ENCODE peak calls at places on chromosomes 12 and 14, in five cellular contexts. Q is AG09309; K is lung; Z is CD8-positive, alpha-beta T cell; A is MCF 10A. N is an unnamed sample.

GRCh38 chr12:93184664-93185368 is 192.9 kb upstream of the NUDT4 start:
- DNase-seq in Q (no peak), K (no peak), Z (no peak), A (no peak), N (no peak)

GRCh38 chr12:98741615-98742265 is 96.7 kb downstream of the APAF1 start:
- DNase-seq in Q (no peak), K (no peak), Z (no peak), A (no peak), N (no peak)

GRCh38 chr14:71582705-71583104 is 349.5 kb upstream of the RGS6 start:
- DNase-seq in Q (no peak), K (no peak), Z (no peak), A (no peak), N (no peak)

GRCh38 chr12:122793685-122794106 is 19.3 kb downstream of the CCDC62 start:
- DNase-seq in Q (peak), K (no peak), Z (no peak), A (peak), N (no peak)

GRCh38 chr12:78878447-78878846 is 13.9 kb downstream of the SYT1 start:
- DNase-seq in Q (no peak), K (no peak), Z (no peak), A (no peak), N (no peak)

GRCh38 chr12:121719926-121720414 is 7.4 kb downstream of the TMEM120B start:
- DNase-seq in Q (peak), K (no peak), Z (no peak), A (peak), N (no peak)

GRCh38 chr14:86739761-86740160 is 1209.8 kb downstream of the FLRT2 start:
- DNase-seq in Q (no peak), K (no peak), Z (no peak), A (peak), N (no peak)

GRCh38 chr14:93712838-93713724 is 75.2 kb downstream of the PRIMA1 start:
- DNase-seq in Q (no peak), K (no peak), Z (no peak), A (peak), N (peak)

GRCh38 chr12:51973560-51973959 is 22.1 kb downstream of the ACVR1B start:
- DNase-seq in Q (peak), K (no peak), Z (no peak), A (peak), N (no peak)

GRCh38 chr12:71397433-71397954 is 42.1 kb upstream of the LGR5 start:
- DNase-seq in Q (peak), K (no peak), Z (no peak), A (no peak), N (no peak)

GRCh38 chr14:60768602-60769001 is 34.0 kb downstream of the MNAT1 start:
- DNase-seq in Q (no peak), K (no peak), Z (no peak), A (no peak), N (no peak)

GRCh38 chr14:25570483-25570882 is 520.5 kb upstream of the STXBP6 start:
- DNase-seq in Q (no peak), K (no peak), Z (no peak), A (no peak), N (no peak)

GRCh38 chr12:25653487-25654175 is 100.5 kb upstream of the LMNTD1 start:
- DNase-seq in Q (no peak), K (no peak), Z (no peak), A (no peak), N (no peak)

GRCh38 chr14:101947904-101948665 is 16.3 kb upstream of the DYNC1H1 start:
- DNase-seq in Q (peak), K (peak), Z (peak), A (peak), N (peak)

GRCh38 chr12:104866286-104866685 is 91.8 kb downstream of the SLC41A2 start:
- DNase-seq in Q (peak), K (no peak), Z (no peak), A (peak), N (no peak)

GRCh38 chr14:55705651-55706340 is 125.8 kb downstream of the KTN1 start:
- DNase-seq in Q (no peak), K (peak), Z (no peak), A (peak), N (no peak)

GRCh38 chr14:92937229-92937937 is 14.4 kb downstream of the CHGA start:
- DNase-seq in Q (no peak), K (no peak), Z (no peak), A (peak), N (no peak)

GRCh38 chr14:24806061-24806678 is 172.2 kb upstream of the GZMB start:
- DNase-seq in Q (peak), K (peak), Z (no peak), A (no peak), N (peak)

GRCh38 chr12:30732954-30733637 is 21.7 kb downstream of the CAPRIN2 start:
- DNase-seq in Q (no peak), K (no peak), Z (no peak), A (no peak), N (no peak)

GRCh38 chr14:48693793-48694192 is 892.4 kb downstream of the RPS29 start:
- DNase-seq in Q (no peak), K (no peak), Z (no peak), A (no peak), N (no peak)

GRCh38 chr14:75566321-75566720 is 12.1 kb upstream of the FLVCR2 start:
- DNase-seq in Q (no peak), K (no peak), Z (peak), A (no peak), N (no peak)

GRCh38 chr12:108457006-108457733 is 57.9 kb upstream of the FICD start:
- DNase-seq in Q (peak), K (no peak), Z (no peak), A (peak), N (no peak)

GRCh38 chr12:43964966-43965365 is 129.1 kb downstream of the TMEM117 start:
- DNase-seq in Q (no peak), K (no peak), Z (no peak), A (no peak), N (no peak)

GRCh38 chr12:5166976-5167375 is 123.3 kb downstream of the KCNA5 start:
- DNase-seq in Q (peak), K (no peak), Z (no peak), A (no peak), N (no peak)

GRCh38 chr12:104569348-104570173 is 112.8 kb downstream of the CHST11 start:
- DNase-seq in Q (no peak), K (no peak), Z (peak), A (no peak), N (peak)

GRCh38 chr14:94451826-94452225 is 774 bp downstream of the SERPINA11 start:
- DNase-seq in Q (no peak), K (no peak), Z (no peak), A (no peak), N (no peak)

GRCh38 chr14:92702441-92702918 is 45.9 kb downstream of the LGMN start:
- DNase-seq in Q (no peak), K (no peak), Z (no peak), A (no peak), N (no peak)

GRCh38 chr14:22524105-22524783 is 64.8 kb downstream of the DAD1 start:
- DNase-seq in Q (no peak), K (no peak), Z (no peak), A (no peak), N (no peak)

GRCh38 chr14:103696466-103697071 is 18.7 kb downstream of the XRCC3 start:
- DNase-seq in Q (no peak), K (no peak), Z (no peak), A (no peak), N (no peak)
- TF ChIP-seq CTCF in Q (no peak), K (no peak), Z (no peak), A (no peak), N (no peak)

GRCh38 chr14:68521952-68522509 is 270.8 kb downstream of the ZFP36L1 start:
- DNase-seq in Q (no peak), K (no peak), Z (no peak), A (no peak), N (no peak)

GRCh38 chr14:68522510-68523325 is 270.1 kb downstream of the ZFP36L1 start:
- DNase-seq in Q (no peak), K (no peak), Z (no peak), A (no peak), N (no peak)

GRCh38 chr14:68523326-68523610 is 269.6 kb downstream of the ZFP36L1 start:
- DNase-seq in Q (no peak), K (no peak), Z (no peak), A (no peak), N (no peak)

GRCh38 chr14:68525516-68525915 is 267.4 kb downstream of the ZFP36L1 start:
- DNase-seq in Q (no peak), K (no peak), Z (no peak), A (no peak), N (no peak)

DNA sequence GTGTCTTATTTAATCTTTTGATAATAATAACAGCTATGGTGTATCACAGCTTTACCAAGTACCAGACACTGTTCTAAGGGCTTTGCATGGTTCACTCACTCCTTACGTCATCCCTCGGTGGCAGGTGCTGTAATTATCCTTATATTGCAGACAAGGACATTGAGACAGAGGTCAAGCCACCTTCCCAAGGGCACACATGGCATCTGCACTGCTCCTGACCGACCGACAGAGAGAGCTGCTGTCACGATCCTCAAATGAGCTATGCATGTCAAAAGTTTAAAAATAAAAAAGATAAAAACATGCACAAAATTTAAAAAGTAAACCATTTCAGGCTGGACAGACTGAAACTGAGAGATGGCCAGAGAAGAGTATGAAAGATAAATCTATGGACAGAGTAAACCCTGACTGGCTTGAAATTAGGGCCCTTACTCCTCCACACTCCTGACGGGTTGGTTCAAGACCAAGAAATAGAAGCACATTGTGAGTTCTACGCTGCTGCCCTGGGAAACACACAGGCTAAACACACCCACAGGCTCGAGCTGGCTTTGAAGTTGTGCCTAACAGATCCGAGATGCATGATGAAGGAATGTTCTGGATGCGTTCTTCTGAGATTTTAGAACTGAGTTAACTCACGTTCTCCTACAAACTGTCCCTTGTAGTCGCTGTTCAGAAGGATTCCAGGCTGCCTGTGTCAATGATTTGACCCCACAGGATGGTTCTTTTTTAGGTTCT is 268.7 kb downstream of the ZFP36L1 start:
- DNase-seq in Q (no peak), K (no peak), Z (no peak), A (no peak), N (no peak)
- TF ChIP-seq CTCF in Q (peak), K (no peak), Z (no peak), A (no peak), N (peak)

DNA sequence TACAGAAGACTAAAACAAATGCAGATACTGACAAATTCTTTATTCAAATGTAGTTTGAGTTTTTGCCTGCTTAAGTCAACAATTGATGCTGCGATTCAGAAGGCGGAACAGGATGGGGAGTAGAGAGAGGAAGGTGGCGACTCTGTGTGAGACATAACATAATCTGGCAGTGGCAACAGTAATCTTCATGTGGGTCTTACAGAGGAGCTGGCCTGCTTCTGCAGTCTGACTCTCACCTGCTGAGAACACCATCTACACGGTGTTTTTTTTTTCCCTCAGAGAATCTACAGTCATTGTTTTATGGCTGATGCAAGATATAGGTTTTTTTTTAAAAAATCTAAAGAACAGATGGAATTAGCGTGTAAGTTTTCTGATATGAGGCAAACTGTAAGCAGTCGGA is 10.1 kb downstream of the CCDC92 start:
- DNase-seq in Q (no peak), K (no peak), Z (no peak), A (no peak), N (no peak)
- TF ChIP-seq CTCF in Q (no peak), K (no peak), Z (no peak), A (no peak), N (no peak)

GRCh38 chr12:42648061-42648460 is 58.5 kb upstream of the PRICKLE1 start:
- DNase-seq in Q (no peak), K (no peak), Z (no peak), A (no peak), N (no peak)

GRCh38 chr12:42652048-42652447 is 62.5 kb upstream of the PRICKLE1 start:
- DNase-seq in Q (no peak), K (no peak), Z (no peak), A (peak), N (no peak)
- TF ChIP-seq CTCF in Q (no peak), K (no peak), Z (no peak), A (no peak), N (no peak)

GRCh38 chr12:34404377-34405285 is 382.3 kb downstream of the ALG10 start:
- DNase-seq in Q (no peak), K (peak), Z (no peak), A (no peak), N (peak)

GRCh38 chr12:34405286-34406227 is 383.3 kb downstream of the ALG10 start:
- DNase-seq in Q (no peak), K (peak), Z (no peak), A (no peak), N (peak)

GRCh38 chr12:34402228-34402898 is 380.1 kb downstream of the ALG10 start:
- DNase-seq in Q (no peak), K (peak), Z (no peak), A (no peak), N (peak)

GRCh38 chr12:34402899-34403705 is 380.8 kb downstream of the ALG10 start:
- DNase-seq in Q (no peak), K (peak), Z (no peak), A (no peak), N (peak)

GRCh38 chr12:34403706-34404376 is 381.5 kb downstream of the ALG10 start:
- DNase-seq in Q (no peak), K (peak), Z (no peak), A (no peak), N (peak)
- TF ChIP-seq CTCF in Q (no peak), K (no peak), Z (no peak), A (no peak), N (no peak)

N was measured in tibial artery.